ENCODE peak calls at places on chromosomes 5 and 9, in five cellular contexts. One of them, this sample, is unnamed.

GRCh38 chr5:133952729-133953567 is 15.5 kb downstream of the C5orf15 start:
- DNase-seq in cardiac muscle cell: peak; percentile 98
- DNase-seq in Peyer's patch: no peak
- DNase-seq in heart left ventricle: peak; percentile 82
- DNase-seq in fibroblast of lung: peak; percentile 98
- DNase-seq in this sample: no peak

GRCh38 chr5:134545070-134545868 is 19.8 kb downstream of the JADE2 start:
- DNase-seq in cardiac muscle cell: peak; percentile 81
- DNase-seq in Peyer's patch: peak; percentile 66
- DNase-seq in heart left ventricle: peak; percentile 82
- DNase-seq in fibroblast of lung: no peak
- DNase-seq in this sample: no peak

GRCh38 chr5:55234171-55234700 is 828 bp upstream of the CCNO start:
- DNase-seq in cardiac muscle cell: peak; percentile 37
- DNase-seq in Peyer's patch: no peak
- DNase-seq in heart left ventricle: no peak
- DNase-seq in fibroblast of lung: peak; percentile 25
- DNase-seq in this sample: no peak

GRCh38 chr9:97527626-97528528 is 26.4 kb downstream of the TMOD1 start:
- DNase-seq in cardiac muscle cell: no peak
- DNase-seq in Peyer's patch: no peak
- DNase-seq in heart left ventricle: no peak
- DNase-seq in fibroblast of lung: no peak
- DNase-seq in this sample: no peak

GRCh38 chr9:91060520-91061343 is 259.1 kb downstream of the SYK start:
- DNase-seq in cardiac muscle cell: peak; percentile 97
- DNase-seq in Peyer's patch: no peak
- DNase-seq in heart left ventricle: no peak
- DNase-seq in fibroblast of lung: peak; percentile 95
- DNase-seq in this sample: peak; percentile 79

GRCh38 chr9:134213508-134214394 is 49.4 kb upstream of the RNU6ATAC start:
- DNase-seq in cardiac muscle cell: no peak
- DNase-seq in Peyer's patch: no peak
- DNase-seq in heart left ventricle: peak; percentile 21
- DNase-seq in fibroblast of lung: no peak
- DNase-seq in this sample: peak; percentile 48

GRCh38 chr9:132214027-132214622 is 52.3 kb downstream of the NTNG2 start:
- DNase-seq in cardiac muscle cell: peak; percentile 93
- DNase-seq in Peyer's patch: no peak
- DNase-seq in heart left ventricle: peak; percentile 95
- DNase-seq in fibroblast of lung: peak; percentile 97
- DNase-seq in this sample: no peak

GRCh38 chr9:131610231-131610761 is 65.0 kb downstream of the PRRT1B start:
- DNase-seq in cardiac muscle cell: peak; percentile 94
- DNase-seq in Peyer's patch: no peak
- DNase-seq in heart left ventricle: no peak
- DNase-seq in fibroblast of lung: peak; percentile 97
- DNase-seq in this sample: no peak

GRCh38 chr5:158874814-158875213 is 224.9 kb downstream of the EBF1 start:
- DNase-seq in cardiac muscle cell: no peak
- DNase-seq in Peyer's patch: no peak
- DNase-seq in heart left ventricle: no peak
- DNase-seq in fibroblast of lung: no peak
- DNase-seq in this sample: no peak

GRCh38 chr5:96881511-96882115 is 5.3 kb downstream of the ERAP2 start:
- DNase-seq in cardiac muscle cell: peak; percentile 80
- DNase-seq in Peyer's patch: no peak
- DNase-seq in heart left ventricle: no peak
- DNase-seq in fibroblast of lung: peak; percentile 96
- DNase-seq in this sample: no peak

GRCh38 chr5:154309361-154309725 is 118.8 kb downstream of the GALNT10 start:
- DNase-seq in cardiac muscle cell: peak; percentile 54
- DNase-seq in Peyer's patch: no peak
- DNase-seq in heart left ventricle: no peak
- DNase-seq in fibroblast of lung: peak; percentile 94
- DNase-seq in this sample: no peak

GRCh38 chr9:93575706-93576295 is 583 bp upstream of the PHF2 start:
- DNase-seq in cardiac muscle cell: peak; percentile 35
- DNase-seq in Peyer's patch: peak; percentile 74
- DNase-seq in heart left ventricle: peak; percentile 63
- DNase-seq in fibroblast of lung: peak; percentile 36
- DNase-seq in this sample: peak; percentile 78

GRCh38 chr5:56314536-56314935 is 81.4 kb upstream of the ANKRD55 start:
- DNase-seq in cardiac muscle cell: peak; percentile 60
- DNase-seq in Peyer's patch: no peak
- DNase-seq in heart left ventricle: peak; percentile 43
- DNase-seq in fibroblast of lung: no peak
- DNase-seq in this sample: no peak

GRCh38 chr9:3040761-3041160 is 196.9 kb upstream of the PUM3 start:
- DNase-seq in cardiac muscle cell: no peak
- DNase-seq in Peyer's patch: no peak
- DNase-seq in heart left ventricle: no peak
- DNase-seq in fibroblast of lung: no peak
- DNase-seq in this sample: no peak

GRCh38 chr5:169626779-169627178 is 10.3 kb upstream of the DOCK2 start:
- DNase-seq in cardiac muscle cell: peak; percentile 96
- DNase-seq in Peyer's patch: no peak
- DNase-seq in heart left ventricle: no peak
- DNase-seq in fibroblast of lung: peak; percentile 99
- DNase-seq in this sample: no peak

GRCh38 chr5:109884676-109885075 is 194.9 kb downstream of the MAN2A1 start:
- DNase-seq in cardiac muscle cell: no peak
- DNase-seq in Peyer's patch: no peak
- DNase-seq in heart left ventricle: no peak
- DNase-seq in fibroblast of lung: no peak
- DNase-seq in this sample: no peak

GRCh38 chr5:1002836-1003235 is 5.8 kb upstream of the NKD2 start:
- DNase-seq in cardiac muscle cell: no peak
- DNase-seq in Peyer's patch: peak; percentile 10
- DNase-seq in heart left ventricle: no peak
- DNase-seq in fibroblast of lung: no peak
- DNase-seq in this sample: peak; percentile 60

GRCh38 chr9:32344551-32345182 is 39.8 kb upstream of the ACO1 start:
- DNase-seq in cardiac muscle cell: peak; percentile 44
- DNase-seq in Peyer's patch: no peak
- DNase-seq in heart left ventricle: no peak
- DNase-seq in fibroblast of lung: no peak
- DNase-seq in this sample: no peak

GRCh38 chr5:163880307-163880706 is 374.9 kb downstream of the MAT2B start:
- DNase-seq in cardiac muscle cell: peak; percentile 60
- DNase-seq in Peyer's patch: no peak
- DNase-seq in heart left ventricle: no peak
- DNase-seq in fibroblast of lung: peak; percentile 80
- DNase-seq in this sample: no peak

GRCh38 chr5:126422994-126423788 is at the start of gene GRAMD2B:
- DNase-seq in cardiac muscle cell: peak; percentile 94
- DNase-seq in Peyer's patch: peak; percentile 58
- DNase-seq in heart left ventricle: peak; percentile 91
- DNase-seq in fibroblast of lung: peak; percentile 94
- DNase-seq in this sample: peak; percentile 92

GRCh38 chr5:115086473-115086872 is 83.2 kb downstream of the TRIM36 start:
- DNase-seq in cardiac muscle cell: no peak
- DNase-seq in Peyer's patch: no peak
- DNase-seq in heart left ventricle: no peak
- DNase-seq in fibroblast of lung: no peak
- DNase-seq in this sample: no peak

GRCh38 chr5:81212211-81212687 is 20.9 kb upstream of the CKMT2 start:
- DNase-seq in cardiac muscle cell: no peak
- DNase-seq in Peyer's patch: no peak
- DNase-seq in heart left ventricle: no peak
- DNase-seq in fibroblast of lung: no peak
- DNase-seq in this sample: no peak
- TF ChIP-seq CTCF in cardiac muscle cell: no peak
- TF ChIP-seq CTCF in Peyer's patch: no peak
- TF ChIP-seq CTCF in heart left ventricle: no peak
- TF ChIP-seq CTCF in fibroblast of lung: no peak
- TF ChIP-seq CTCF in this sample: no peak

GRCh38 chr9:84862308-84862707 is 192.8 kb downstream of the NTRK2 start:
- DNase-seq in cardiac muscle cell: no peak
- DNase-seq in Peyer's patch: no peak
- DNase-seq in heart left ventricle: no peak
- DNase-seq in fibroblast of lung: no peak
- DNase-seq in this sample: no peak
- H3K4me1 ChIP-seq in cardiac muscle cell: peaks cover 19% of the 10 kb centered on the region
- H3K4me1 ChIP-seq in Peyer's patch: no peaks in the 10 kb centered on the region
- H3K4me1 ChIP-seq in heart left ventricle: peaks cover 46% of the 10 kb centered on the region
- H3K4me1 ChIP-seq in fibroblast of lung: no peaks in the 10 kb centered on the region
- H3K4me1 ChIP-seq in this sample: peaks cover 30% of the 10 kb centered on the region

GRCh38 chr9:37311938-37312730 is 110.4 kb upstream of the GRHPR start:
- DNase-seq in cardiac muscle cell: peak; percentile 68
- DNase-seq in Peyer's patch: no peak
- DNase-seq in heart left ventricle: no peak
- DNase-seq in fibroblast of lung: peak; percentile 88
- DNase-seq in this sample: no peak

DNA sequence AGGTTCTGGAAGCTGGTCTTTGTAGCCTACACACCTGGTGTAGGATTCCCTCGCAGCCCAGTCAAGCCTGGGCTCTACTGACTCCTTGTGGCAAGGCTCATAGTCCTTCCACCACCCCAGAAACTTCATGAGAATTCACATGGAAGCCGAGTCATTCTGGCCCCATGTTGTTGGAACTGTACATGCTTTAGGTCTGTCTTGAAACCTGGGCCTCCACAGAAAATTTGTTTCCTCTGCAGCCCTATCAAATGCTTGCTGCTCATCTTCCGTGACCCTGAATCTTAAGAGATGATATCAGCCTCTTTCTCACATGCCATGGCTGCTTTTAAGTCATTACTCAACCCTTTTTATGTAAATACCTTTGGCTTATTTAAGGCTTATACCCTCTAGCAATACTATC is 113.4 kb upstream of the GRHPR start:
- DNase-seq in cardiac muscle cell: peak; percentile 6
- DNase-seq in Peyer's patch: peak; percentile 47
- DNase-seq in heart left ventricle: no peak
- DNase-seq in fibroblast of lung: no peak
- DNase-seq in this sample: no peak
- TF ChIP-seq CTCF in cardiac muscle cell: peak; percentile 17
- TF ChIP-seq CTCF in Peyer's patch: no peak
- TF ChIP-seq CTCF in heart left ventricle: peak; percentile 16
- TF ChIP-seq CTCF in fibroblast of lung: peak; percentile 13
- TF ChIP-seq CTCF in this sample: no peak

GRCh38 chr5:148751025-148751424 is 75.4 kb upstream of the ADRB2 start:
- DNase-seq in cardiac muscle cell: no peak
- DNase-seq in Peyer's patch: no peak
- DNase-seq in heart left ventricle: no peak
- DNase-seq in fibroblast of lung: no peak
- DNase-seq in this sample: no peak

GRCh38 chr5:148747536-148747906 is 78.9 kb upstream of the ADRB2 start:
- DNase-seq in cardiac muscle cell: no peak
- DNase-seq in Peyer's patch: no peak
- DNase-seq in heart left ventricle: no peak
- DNase-seq in fibroblast of lung: no peak
- DNase-seq in this sample: no peak

GRCh38 chr5:148746826-148747535 is 79.4 kb upstream of the ADRB2 start:
- DNase-seq in cardiac muscle cell: no peak
- DNase-seq in Peyer's patch: no peak
- DNase-seq in heart left ventricle: no peak
- DNase-seq in fibroblast of lung: peak; percentile 47
- DNase-seq in this sample: no peak

GRCh38 chr5:148748702-148749101 is 77.7 kb upstream of the ADRB2 start:
- DNase-seq in cardiac muscle cell: no peak
- DNase-seq in Peyer's patch: no peak
- DNase-seq in heart left ventricle: no peak
- DNase-seq in fibroblast of lung: no peak
- DNase-seq in this sample: no peak

GRCh38 chr5:148750614-148751013 is 75.8 kb upstream of the ADRB2 start:
- DNase-seq in cardiac muscle cell: no peak
- DNase-seq in Peyer's patch: no peak
- DNase-seq in heart left ventricle: no peak
- DNase-seq in fibroblast of lung: no peak
- DNase-seq in this sample: no peak
- H3K4me1 ChIP-seq in cardiac muscle cell: peaks cover 33% of the 10 kb centered on the region
- H3K4me1 ChIP-seq in Peyer's patch: no peaks in the 10 kb centered on the region
- H3K4me1 ChIP-seq in heart left ventricle: peaks cover 6% of the 10 kb centered on the region
- H3K4me1 ChIP-seq in fibroblast of lung: no peaks in the 10 kb centered on the region
- H3K4me1 ChIP-seq in this sample: no peaks in the 10 kb centered on the region

DNA sequence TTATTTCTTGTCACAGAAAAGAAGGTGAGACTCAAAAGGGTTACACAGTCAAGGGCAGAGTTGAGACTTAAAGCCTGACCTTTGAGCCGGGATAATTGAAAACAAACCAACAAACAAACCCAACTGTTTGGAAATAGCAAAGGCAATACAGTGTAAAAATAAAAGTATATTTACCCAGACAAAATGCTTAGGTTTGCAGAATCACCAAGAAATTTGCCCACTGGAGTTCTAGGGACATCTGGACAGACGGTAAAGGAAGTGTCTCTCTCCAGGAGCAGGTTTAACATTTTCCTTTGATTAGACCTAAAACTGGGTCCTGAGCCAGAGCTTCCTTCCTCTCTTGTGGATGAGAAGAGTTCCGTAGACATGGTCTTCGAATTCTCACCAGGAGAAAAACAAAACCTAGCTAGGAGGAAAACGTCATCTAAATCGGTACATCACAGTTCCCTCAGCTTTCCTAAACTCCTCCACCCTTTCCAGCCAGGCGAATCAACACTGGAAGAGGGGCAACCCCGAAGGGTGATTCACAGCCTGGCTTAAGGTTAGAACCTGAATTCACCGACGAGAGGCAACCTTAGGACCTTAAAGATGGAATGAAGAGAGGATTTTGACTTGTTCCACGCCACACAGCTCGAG is 673 bp downstream of the CDC25C start:
- DNase-seq in cardiac muscle cell: no peak
- DNase-seq in Peyer's patch: no peak
- DNase-seq in heart left ventricle: no peak
- DNase-seq in fibroblast of lung: no peak
- DNase-seq in this sample: no peak
- TF ChIP-seq CTCF in cardiac muscle cell: no peak
- TF ChIP-seq CTCF in Peyer's patch: no peak
- TF ChIP-seq CTCF in heart left ventricle: no peak
- TF ChIP-seq CTCF in fibroblast of lung: no peak
- TF ChIP-seq CTCF in this sample: no peak

GRCh38 chr5:4023701-4024100 is 428.1 kb downstream of the IRX1 start:
- DNase-seq in cardiac muscle cell: no peak
- DNase-seq in Peyer's patch: no peak
- DNase-seq in heart left ventricle: no peak
- DNase-seq in fibroblast of lung: no peak
- DNase-seq in this sample: no peak
- H3K4me1 ChIP-seq in cardiac muscle cell: no peaks in the 10 kb centered on the region
- H3K4me1 ChIP-seq in Peyer's patch: no peaks in the 10 kb centered on the region
- H3K4me1 ChIP-seq in heart left ventricle: no peaks in the 10 kb centered on the region
- H3K4me1 ChIP-seq in fibroblast of lung: no peaks in the 10 kb centered on the region
- H3K4me1 ChIP-seq in this sample: peaks cover 12% of the 10 kb centered on the region